ENCODE peak calls at places on chromosomes 13 and 19, in eight cellular contexts. H is heart left ventricle, Z is HepG2, Y is Peyer's patch, T is neural progenitor cell, G is fibroblast of the aortic adventitia, D is bronchial epithelial cell, U is Caco-2. E is an unnamed sample.

GRCh38 chr13:31518666-31519065 is 220.7 kb upstream of the RXFP2 start:
- DNase-seq in H (no peak), Z (no peak), Y (no peak), T (no peak), G (peak; percentile 84), D (no peak), U (no peak), E (no peak)

GRCh38 chr13:27854606-27855005 is 62.3 kb downstream of the GSX1 start:
- DNase-seq in H (no peak), Z (no peak), Y (no peak), T (no peak), G (no peak), D (no peak), U (no peak), E (no peak)

GRCh38 chr13:41455725-41456419 is 1.5 kb upstream of the RGCC start:
- DNase-seq in H (no peak), Z (no peak), Y (no peak), T (peak; percentile 52), G (no peak), D (no peak), U (no peak), E (no peak)

GRCh38 chr13:50599046-50599445 is 244.4 kb downstream of the DLEU7 start:
- DNase-seq in H (no peak), Z (no peak), Y (no peak), T (no peak), G (no peak), D (no peak), U (no peak), E (no peak)

GRCh38 chr19:38434549-38435051 is 1.1 kb downstream of the RYR1 start:
- DNase-seq in H (no peak), Z (no peak), Y (no peak), T (peak; percentile 94), G (no peak), D (no peak), U (peak; percentile 18), E (no peak)

GRCh38 chr13:31431722-31432137 is 232.0 kb downstream of the B3GLCT start:
- DNase-seq in H (peak; percentile 41), Z (peak; percentile 10), Y (peak; percentile 30), T (peak; percentile 67), G (peak; percentile 77), D (peak; percentile 35), U (peak; percentile 67), E (no peak)

GRCh38 chr19:18597809-18598660 is 8.6 kb downstream of the CRLF1 start:
- DNase-seq in H (no peak), Z (no peak), Y (no peak), T (peak; percentile 47), G (no peak), D (no peak), U (no peak), E (no peak)

GRCh38 chr19:47509973-47510372 is 4.9 kb downstream of the NAPA start:
- DNase-seq in H (peak; percentile 68), Z (no peak), Y (no peak), T (no peak), G (no peak), D (peak; percentile 63), U (no peak), E (no peak)

GRCh38 chr13:110293649-110294048 is 13.3 kb downstream of the COL4A1 start:
- DNase-seq in H (no peak), Z (no peak), Y (no peak), T (no peak), G (no peak), D (no peak), U (no peak), E (no peak)

GRCh38 chr13:98524391-98524790 is 52.5 kb downstream of the STK24 start:
- DNase-seq in H (no peak), Z (no peak), Y (no peak), T (no peak), G (no peak), D (no peak), U (no peak), E (no peak)

GRCh38 chr13:103926118-103926517 is 859.9 kb upstream of the SLC10A2 start:
- DNase-seq in H (no peak), Z (no peak), Y (no peak), T (no peak), G (no peak), D (no peak), U (no peak), E (no peak)

DNA sequence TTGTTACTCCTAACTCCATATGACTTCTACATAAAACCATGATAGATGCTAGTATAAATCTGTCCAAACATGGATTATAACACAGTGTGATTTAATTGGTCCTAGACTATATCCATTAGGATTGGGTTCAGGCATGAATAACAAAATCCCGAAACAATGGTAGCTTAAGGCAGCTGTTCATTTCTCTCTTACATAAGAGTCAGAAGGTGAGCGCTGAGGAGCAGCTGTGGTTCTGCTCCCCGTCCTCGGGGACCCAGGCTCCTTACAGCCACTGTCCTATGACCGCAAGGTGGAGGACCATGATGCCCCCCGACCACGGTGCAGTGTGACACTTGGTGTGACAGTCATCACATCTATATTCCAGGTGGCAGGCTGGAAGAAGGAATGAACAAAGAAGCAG is 145.8 kb downstream of the SLC7A1 start:
- DNase-seq in H (no peak), Z (no peak), Y (no peak), T (no peak), G (no peak), D (no peak), U (no peak), E (no peak)
- H3K4me3 ChIP-seq in H (no peak overlapping the region), Z (no peak overlapping the region), Y (no peak overlapping the region), T (no peak overlapping the region), G (no peak overlapping the region), D (no peak overlapping the region), U (no peak overlapping the region), E (no peak overlapping the region)

GRCh38 chr13:95564091-95564490 is 11.6 kb downstream of the CLDN10 start:
- DNase-seq in H (no peak), Z (no peak), Y (no peak), T (no peak), G (peak; percentile 54), D (no peak), U (no peak), E (no peak)
- TF ChIP-seq CTCF in H (no peak), Z (no peak), Y (no peak), T (peak; percentile 22), G (peak; percentile 36), D (no peak), U (no peak), E (no peak)

GRCh38 chr13:81395368-81395767 is 1054.4 kb upstream of the SPRY2 start:
- DNase-seq in H (no peak), Z (no peak), Y (no peak), T (peak; percentile 59), G (no peak), D (no peak), U (no peak), E (no peak)
- H3K4me3 ChIP-seq in H (no peak overlapping the region), Z (no peak overlapping the region), Y (no peak overlapping the region), T (no peak overlapping the region), G (no peak overlapping the region), D (no peak overlapping the region), U (no peak overlapping the region), E (no peak overlapping the region)

GRCh38 chr13:39051157-39051556 is 12.9 kb downstream of the NHLRC3 start:
- DNase-seq in H (no peak), Z (peak; percentile 13), Y (no peak), T (peak; percentile 65), G (peak; percentile 61), D (peak; percentile 41), U (no peak), E (no peak)
- TF ChIP-seq CTCF in H (peak; percentile 59), Z (peak; percentile 32), Y (no peak), T (peak; percentile 66), G (peak; percentile 47), D (peak; percentile 26), U (peak; percentile 30), E (peak; percentile 61)

DNA sequence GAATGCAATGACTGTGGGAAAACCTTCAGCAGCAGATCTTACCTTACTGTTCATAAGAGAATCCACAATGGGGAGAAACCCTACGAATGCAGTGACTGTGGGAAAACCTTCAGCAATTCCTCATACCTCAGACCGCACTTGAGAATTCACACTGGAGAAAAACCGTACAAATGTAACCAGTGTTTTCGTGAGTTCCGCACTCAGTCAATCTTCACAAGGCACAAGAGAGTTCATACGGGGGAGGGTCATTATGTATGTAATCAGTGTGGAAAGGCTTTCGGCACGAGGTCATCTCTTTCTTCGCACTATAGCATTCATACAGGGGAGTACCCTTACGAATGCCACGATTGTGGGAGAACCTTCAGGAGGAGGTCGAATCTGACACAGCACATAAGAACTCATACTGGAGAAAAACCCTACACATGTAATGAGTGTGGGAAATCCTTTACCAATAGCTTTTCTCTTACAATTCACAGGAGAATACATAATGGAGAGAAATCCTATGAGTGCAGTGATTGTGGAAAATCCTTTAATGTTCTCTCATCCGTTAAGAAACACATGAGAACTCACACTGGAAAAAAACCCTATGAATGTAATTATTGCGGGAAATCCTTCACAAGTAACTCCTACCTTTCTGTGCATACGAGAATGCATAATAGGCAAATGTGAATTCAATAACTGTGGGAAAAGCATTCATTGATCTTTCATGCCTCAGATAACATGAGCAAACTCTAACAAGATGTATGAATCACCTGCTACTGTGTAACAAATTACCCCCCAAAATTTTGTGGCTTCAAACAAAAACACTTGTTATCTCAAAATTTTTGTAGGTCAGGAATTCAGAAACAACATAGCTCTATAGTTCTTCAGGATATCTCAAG is 13.8 kb downstream of the ZNF557 start:
- DNase-seq in H (no peak), Z (no peak), Y (no peak), T (no peak), G (peak; percentile 35), D (peak; percentile 8), U (no peak), E (no peak)
- H3K4me3 ChIP-seq in H (no peak overlapping the region), Z (no peak overlapping the region), Y (no peak overlapping the region), T (no peak overlapping the region), G (no peak overlapping the region), D (no peak overlapping the region), U (no peak overlapping the region), E (no peak overlapping the region)

DNA sequence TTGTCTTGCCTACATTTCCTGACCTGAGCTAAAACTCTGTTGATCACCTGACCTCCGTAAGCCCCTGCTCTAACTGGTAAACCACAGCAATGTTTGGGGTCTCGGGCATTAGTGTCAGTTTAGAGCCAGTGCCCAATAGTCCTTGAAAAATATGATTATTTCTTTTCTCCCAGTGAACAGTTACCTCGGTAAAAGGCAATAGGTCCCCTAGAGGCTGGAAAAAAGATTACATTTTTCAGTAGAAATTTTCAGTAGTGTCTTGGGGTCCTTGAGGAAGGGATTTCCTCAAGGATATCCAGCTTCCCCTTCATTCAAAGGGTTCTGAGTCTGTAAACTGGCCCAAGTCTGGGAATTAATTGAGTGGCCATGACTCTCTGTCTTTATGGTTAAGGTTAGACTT is 177.5 kb downstream of the SLC7A1 start:
- DNase-seq in H (no peak), Z (no peak), Y (no peak), T (no peak), G (no peak), D (no peak), U (no peak), E (no peak)
- TF ChIP-seq CTCF in H (no peak), Z (no peak), Y (no peak), T (peak; percentile 41), G (no peak), D (no peak), U (peak; percentile 30), E (no peak)

GRCh38 chr19:11887247-11887617 is 350 bp upstream of the ZNF69 start:
- DNase-seq in H (no peak), Z (no peak), Y (no peak), T (no peak), G (no peak), D (no peak), U (no peak), E (no peak)
- H3K4me3 ChIP-seq in H (peak overlapping the region; percentile 67), Z (peak overlapping the region; percentile 42), Y (peak overlapping the region; percentile 59), T (peak overlapping the region; percentile 80), G (peak overlapping the region; percentile 75), D (no peak overlapping the region), U (no peak overlapping the region), E (no peak overlapping the region)